ENCODE peak calls at places on chromosomes 5 and 9, in four cellular contexts. F is H1, U is mesenchymal stem cell, D is trophoblast cell. C is an unnamed sample.
A peak's percentile ranks its signal among the peaks of the same experiment; 100 is the strongest.

GRCh38 chr5:180598797-180599589 is 7.7 kb upstream of the SCGB3A1 start:
- DNase-seq in D (no peak), U (no peak), F (no peak), C (no peak)

GRCh38 chr5:83518676-83519075 is 47.1 kb downstream of the VCAN start:
- DNase-seq in F (no peak), U (no peak), D (no peak), C (no peak)

GRCh38 chr5:10745133-10745532 is 15.9 kb downstream of the DAP start:
- DNase-seq in F (no peak), U (peak; percentile 85), D (peak; percentile 73), C (no peak)

GRCh38 chr9:135830496-135830895 is 76.8 kb downstream of the CAMSAP1 start:
- DNase-seq in D (no peak), F (no peak), U (peak; percentile 38), C (no peak)

GRCh38 chr9:85536076-85536475 is 205.7 kb downstream of the AGTPBP1 start:
- DNase-seq in U (peak; percentile 46), F (no peak), D (peak; percentile 90), C (no peak)

GRCh38 chr5:126338516-126339153 is 84.6 kb upstream of the GRAMD2B start:
- DNase-seq in D (no peak), U (no peak), F (no peak), C (no peak)

GRCh38 chr9:23933348-23933747 is 107.3 kb upstream of the ELAVL2 start:
- DNase-seq in D (no peak), F (no peak), U (no peak), C (no peak)

GRCh38 chr9:105515811-105516413 is 42.0 kb upstream of the FKTN start:
- DNase-seq in F (peak; percentile 59), U (no peak), D (no peak), C (no peak)

GRCh38 chr9:121360975-121361374 is 9.1 kb downstream of the STOM start:
- DNase-seq in F (no peak), D (no peak), U (peak; percentile 90), C (no peak)

GRCh38 chr9:93612796-93613154 is 36.4 kb downstream of the PHF2 start:
- DNase-seq in F (peak; percentile 32), D (no peak), U (no peak), C (no peak)

GRCh38 chr9:115456515-115456914 is 338.6 kb upstream of the TNC start:
- DNase-seq in U (no peak), D (no peak), F (no peak), C (no peak)

GRCh38 chr5:146221234-146221633 is 17.8 kb downstream of the RBM27 start:
- DNase-seq in D (no peak), F (no peak), U (no peak), C (no peak)

GRCh38 chr9:35448511-35448910 is 41.4 kb upstream of the RUSC2 start:
- DNase-seq in D (no peak), F (no peak), U (peak; percentile 6), C (no peak)

GRCh38 chr9:27385606-27386005 is 88.7 kb upstream of the EQTN start:
- DNase-seq in D (peak; percentile 59), F (no peak), U (no peak), C (no peak)

GRCh38 chr9:14511452-14511851 is 181.8 kb downstream of the ZDHHC21 start:
- DNase-seq in F (no peak), U (no peak), D (no peak), C (no peak)
- H3K27ac ChIP-seq in F (no peak overlapping the region), U (no peak overlapping the region), D (no peak overlapping the region), C (no peak overlapping the region)

DNA sequence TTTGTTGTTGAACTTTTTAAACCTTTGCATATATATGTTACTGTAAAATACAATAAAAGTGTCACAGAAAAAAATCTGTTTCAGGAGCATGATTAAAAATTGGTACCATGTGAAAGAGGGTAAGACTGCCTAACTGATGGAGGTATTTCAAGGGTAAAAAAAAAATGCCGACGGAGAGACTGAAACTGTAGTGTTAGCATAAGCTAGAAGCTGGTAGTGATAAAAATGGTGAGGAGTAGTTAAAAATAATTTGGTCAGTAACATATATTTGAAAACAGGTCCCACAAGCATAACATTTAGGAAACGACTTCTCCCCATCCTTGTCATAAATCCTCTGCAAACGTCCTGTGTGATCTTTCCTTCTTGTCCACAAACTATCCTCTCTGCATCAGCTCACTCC is 64.7 kb downstream of the MEF2C start:
- DNase-seq in D (no peak), U (no peak), F (no peak), C (no peak)
- H3K4me3 ChIP-seq in D (no peak overlapping the region), U (no peak overlapping the region), F (no peak overlapping the region), C (no peak overlapping the region)

GRCh38 chr5:173964491-173964890 is 24.5 kb upstream of the C5orf47 start:
- DNase-seq in U (no peak), F (no peak), D (no peak), C (no peak)
- H2BK12ac ChIP-seq in U (no peak overlapping the region), F (no peak overlapping the region), D (no peak overlapping the region), C (no peak overlapping the region)

DNA sequence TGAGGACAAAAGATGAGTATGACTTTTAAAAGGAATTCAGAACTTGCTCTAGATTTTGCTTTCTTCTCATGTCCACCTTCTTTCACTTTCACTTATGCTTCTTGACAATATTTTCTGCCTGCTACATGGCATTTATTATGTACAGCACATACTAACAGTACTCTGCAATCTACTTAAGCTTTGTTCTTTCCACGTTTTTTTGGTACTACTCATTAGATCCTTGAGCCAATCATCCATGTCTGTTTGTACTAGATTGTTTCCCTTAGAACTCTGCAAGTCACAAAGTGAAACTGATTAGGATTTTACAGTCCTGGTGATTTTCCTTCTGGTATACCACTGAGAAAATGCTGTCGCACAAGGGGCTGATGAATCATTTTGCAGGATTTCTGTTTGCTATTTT is 78.3 kb downstream of the PARP8 start:
- DNase-seq in U (peak; percentile 85), D (peak; percentile 35), F (no peak), C (no peak)
- H3K27ac ChIP-seq in U (peak overlapping the region; percentile 59), D (no peak overlapping the region), F (no peak overlapping the region), C (no peak overlapping the region)

GRCh38 chr9:132753593-132753880 is 83.3 kb downstream of the GTF3C4 start:
- DNase-seq in D (no peak), U (no peak), F (no peak), C (no peak)
- H3K4me3 ChIP-seq in D (no peak overlapping the region), U (no peak overlapping the region), F (no peak overlapping the region), C (no peak overlapping the region)

GRCh38 chr5:14337603-14338002 is 194.5 kb downstream of the TRIO start:
- DNase-seq in D (no peak), F (no peak), U (no peak), C (no peak)

GRCh38 chr5:14339467-14339866 is 196.3 kb downstream of the TRIO start:
- DNase-seq in U (no peak), F (no peak), D (no peak), C (no peak)

GRCh38 chr5:14342306-14342705 is 199.2 kb downstream of the TRIO start:
- DNase-seq in U (peak; percentile 69), D (peak; percentile 14), F (no peak), C (no peak)

GRCh38 chr5:14343376-14343775 is 200.2 kb downstream of the TRIO start:
- DNase-seq in U (no peak), F (no peak), D (no peak), C (no peak)

GRCh38 chr5:14341571-14342225 is 198.6 kb downstream of the TRIO start:
- DNase-seq in F (no peak), D (no peak), U (no peak), C (peak; percentile 56)
- H2BK12ac ChIP-seq in F (no peak overlapping the region), D (no peak overlapping the region), U (no peak overlapping the region), C (no peak overlapping the region)

GRCh38 chr5:61429906-61430305 is 97.8 kb downstream of the ZSWIM6 start:
- DNase-seq in D (no peak), F (no peak), U (no peak), C (no peak)
- H3K27ac ChIP-seq in D (no peak overlapping the region), F (no peak overlapping the region), U (no peak overlapping the region), C (no peak overlapping the region)

DNA sequence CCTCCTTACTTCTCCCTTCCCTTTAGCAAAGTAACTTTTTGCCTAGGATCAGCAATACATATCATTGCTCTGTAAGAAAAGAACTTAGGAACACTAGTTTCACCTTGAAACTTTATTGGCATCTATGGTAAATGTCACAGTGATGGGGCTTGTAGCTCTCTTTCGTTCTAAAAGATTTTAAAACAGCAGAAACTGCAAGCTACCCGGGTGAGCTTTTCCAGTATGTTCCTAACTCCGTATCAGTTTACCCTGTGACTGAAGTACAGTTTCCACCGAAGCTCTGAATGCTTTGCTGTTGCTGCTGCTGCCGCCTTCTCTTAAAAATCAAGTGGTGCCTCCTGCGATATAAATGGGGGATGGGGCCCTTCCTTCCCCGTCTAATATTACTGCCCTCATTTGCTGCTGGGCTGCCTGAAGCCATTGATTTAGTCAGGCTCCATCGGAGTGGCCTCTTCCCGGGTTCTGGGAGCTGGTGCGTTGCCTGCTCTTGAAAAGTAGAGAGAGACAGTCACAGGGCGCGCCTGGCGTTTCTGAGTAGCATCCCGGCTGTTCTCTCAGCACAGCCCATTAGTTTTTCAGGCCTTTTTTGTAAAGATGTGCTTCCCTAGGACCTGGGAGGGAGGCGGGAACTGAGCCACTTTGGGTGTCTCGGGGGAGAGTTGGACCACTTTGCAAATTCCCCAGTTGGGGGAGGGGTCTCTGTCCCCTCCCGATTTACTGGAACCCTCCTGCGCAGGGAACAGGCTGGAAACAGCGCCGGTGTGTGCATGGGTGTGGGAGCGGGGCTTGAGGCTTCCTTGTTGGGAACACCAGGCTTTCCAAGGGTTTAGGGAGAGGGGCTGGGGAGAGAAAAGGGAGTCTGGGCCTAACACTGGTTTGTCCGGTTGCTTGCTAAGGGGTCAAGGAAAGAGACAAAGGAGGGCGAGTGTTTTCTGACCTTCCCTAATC is 4.5 kb downstream of the PRDM6 start:
- DNase-seq in U (no peak), D (no peak), F (peak; percentile 76), C (no peak)
- H3K4me3 ChIP-seq in U (no peak overlapping the region), D (no peak overlapping the region), F (peak overlapping the region; percentile 42), C (no peak overlapping the region)

C was measured in neuronal stem cell.